ENCODE peak calls at places on chromosome X, in four cellular contexts. One of them, this sample, is unnamed.

GRCh38 chrX:74458738-74459137 is 37.4 kb downstream of the SLC16A2 start:
- DNase-seq in PC-3: peak
- DNase-seq in cardiac muscle cell: no peak
- DNase-seq in heart left ventricle: no peak
- DNase-seq in this sample: peak

GRCh38 chrX:72554448-72555140 is 18.0 kb downstream of the HDAC8 start:
- DNase-seq in heart left ventricle: no peak
- DNase-seq in cardiac muscle cell: peak
- DNase-seq in PC-3: peak
- DNase-seq in this sample: peak

GRCh38 chrX:153739754-153740486 is 15.3 kb downstream of the ABCD1 start:
- DNase-seq in PC-3: no peak
- DNase-seq in cardiac muscle cell: no peak
- DNase-seq in heart left ventricle: no peak
- DNase-seq in this sample: no peak

GRCh38 chrX:41137589-41137988 is 52.3 kb downstream of the USP9X start:
- DNase-seq in PC-3: peak
- DNase-seq in heart left ventricle: no peak
- DNase-seq in cardiac muscle cell: no peak
- DNase-seq in this sample: no peak

GRCh38 chrX:47579537-47579936 is 2.7 kb upstream of the TIMP1 start:
- DNase-seq in heart left ventricle: no peak
- DNase-seq in PC-3: peak
- DNase-seq in cardiac muscle cell: no peak
- DNase-seq in this sample: peak

GRCh38 chrX:13377537-13377936 is 57.7 kb upstream of the ATXN3L start:
- DNase-seq in heart left ventricle: peak
- DNase-seq in PC-3: no peak
- DNase-seq in cardiac muscle cell: no peak
- DNase-seq in this sample: no peak

GRCh38 chrX:11663875-11664210 is 1.9 kb downstream of the ARHGAP6 start:
- DNase-seq in cardiac muscle cell: peak
- DNase-seq in heart left ventricle: no peak
- DNase-seq in PC-3: no peak
- DNase-seq in this sample: no peak

GRCh38 chrX:53357799-53358530 is 64.5 kb downstream of the SMC1A start:
- DNase-seq in heart left ventricle: no peak
- DNase-seq in cardiac muscle cell: no peak
- DNase-seq in PC-3: no peak
- DNase-seq in this sample: no peak

GRCh38 chrX:13894888-13895564 is 78.1 kb upstream of the GPM6B start:
- DNase-seq in PC-3: peak
- DNase-seq in heart left ventricle: no peak
- DNase-seq in cardiac muscle cell: no peak
- DNase-seq in this sample: no peak

GRCh38 chrX:154712781-154713391 is 38.0 kb downstream of the GAB3 start:
- DNase-seq in PC-3: peak
- DNase-seq in cardiac muscle cell: no peak
- DNase-seq in heart left ventricle: no peak
- DNase-seq in this sample: peak

GRCh38 chrX:115624916-115625315 is 63.9 kb downstream of the PLS3 start:
- DNase-seq in cardiac muscle cell: no peak
- DNase-seq in PC-3: no peak
- DNase-seq in heart left ventricle: no peak
- DNase-seq in this sample: no peak

GRCh38 chrX:38315186-38315585 is 12.1 kb downstream of the RPGR start:
- DNase-seq in heart left ventricle: no peak
- DNase-seq in cardiac muscle cell: no peak
- DNase-seq in PC-3: no peak
- DNase-seq in this sample: no peak

GRCh38 chrX:38311743-38312142 is 15.6 kb downstream of the RPGR start:
- DNase-seq in heart left ventricle: no peak
- DNase-seq in PC-3: no peak
- DNase-seq in cardiac muscle cell: no peak
- DNase-seq in this sample: no peak

GRCh38 chrX:38318196-38318595 is 9.1 kb downstream of the RPGR start:
- DNase-seq in heart left ventricle: no peak
- DNase-seq in cardiac muscle cell: no peak
- DNase-seq in PC-3: no peak
- DNase-seq in this sample: no peak

GRCh38 chrX:38312436-38312835 is 14.9 kb downstream of the RPGR start:
- DNase-seq in PC-3: peak
- DNase-seq in heart left ventricle: no peak
- DNase-seq in cardiac muscle cell: no peak
- DNase-seq in this sample: peak

GRCh38 chrX:38313190-38313589 is 14.1 kb downstream of the RPGR start:
- DNase-seq in PC-3: peak
- DNase-seq in heart left ventricle: no peak
- DNase-seq in cardiac muscle cell: no peak
- DNase-seq in this sample: no peak
- H3K27ac ChIP-seq in PC-3: peak
- H3K27ac ChIP-seq in heart left ventricle: no peak
- H3K27ac ChIP-seq in cardiac muscle cell: no peak
- H3K27ac ChIP-seq in this sample: no peak

DNA sequence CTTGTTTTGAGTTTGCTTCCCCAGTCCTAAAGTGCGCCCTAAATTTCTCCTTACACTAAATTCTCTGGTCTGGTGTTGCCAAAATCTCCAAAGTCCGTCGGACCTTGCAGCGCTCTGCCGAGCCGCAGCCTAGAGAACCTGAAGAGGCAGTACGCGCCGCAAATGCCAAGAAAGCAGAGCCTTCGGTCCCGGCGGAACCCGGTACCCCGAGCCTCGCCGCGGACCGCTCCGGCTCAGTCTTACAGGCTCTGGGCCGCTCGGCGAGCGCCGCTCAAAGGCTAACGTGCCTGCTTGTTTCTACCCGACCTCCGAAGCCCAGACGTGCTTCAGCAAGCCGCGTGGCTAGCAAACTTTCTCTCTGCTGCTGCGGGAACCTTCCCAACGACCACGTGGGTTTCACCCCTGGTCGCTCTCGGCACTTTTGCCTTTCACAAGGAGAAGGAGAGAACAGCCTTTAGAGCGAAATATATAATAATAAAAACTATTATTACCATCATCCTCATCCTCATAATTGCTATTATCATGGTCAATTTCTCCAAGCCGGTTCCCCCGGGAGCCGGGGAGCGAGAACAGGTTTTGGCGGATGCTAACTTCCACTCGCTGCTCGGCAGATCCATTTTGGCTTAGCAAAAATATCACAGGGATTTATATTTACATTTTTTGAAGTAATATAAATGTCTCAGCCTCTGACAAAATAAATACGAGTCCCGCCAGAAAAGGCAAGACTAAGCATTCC is 2.2 kb upstream of the HTR2C start:
- DNase-seq in cardiac muscle cell: peak
- DNase-seq in PC-3: no peak
- DNase-seq in heart left ventricle: no peak
- DNase-seq in this sample: no peak
- TF ChIP-seq CTCF in cardiac muscle cell: no peak
- TF ChIP-seq CTCF in PC-3: no peak
- TF ChIP-seq CTCF in heart left ventricle: no peak
- TF ChIP-seq CTCF in this sample: no peak

DNA sequence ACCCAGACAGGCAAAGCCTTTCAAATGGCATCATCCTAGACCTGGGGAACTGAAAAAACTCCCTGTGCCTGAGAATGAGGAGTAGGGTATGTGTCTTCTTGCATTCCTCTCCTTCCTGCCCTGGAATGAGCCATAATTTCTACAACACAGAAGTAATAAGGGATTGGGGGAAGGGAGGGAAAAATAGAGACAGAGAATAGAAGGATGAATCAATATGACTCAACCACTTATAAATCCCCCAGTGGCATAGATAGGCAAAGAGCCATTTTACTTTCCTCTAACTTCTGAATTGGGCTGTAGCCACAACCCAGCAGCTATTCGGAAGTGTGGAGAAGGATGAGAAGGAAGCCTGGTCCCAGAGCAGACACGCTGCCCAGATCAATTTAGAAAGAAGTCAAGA is 99.9 kb downstream of the NHS start:
- DNase-seq in cardiac muscle cell: no peak
- DNase-seq in heart left ventricle: no peak
- DNase-seq in PC-3: peak
- DNase-seq in this sample: peak
- H3K27ac ChIP-seq in cardiac muscle cell: no peak
- H3K27ac ChIP-seq in heart left ventricle: no peak
- H3K27ac ChIP-seq in PC-3: peak
- H3K27ac ChIP-seq in this sample: no peak

GRCh38 chrX:145825896-145826295 is 8.3 kb downstream of the SLITRK2 start:
- DNase-seq in PC-3: peak
- DNase-seq in heart left ventricle: no peak
- DNase-seq in cardiac muscle cell: peak
- DNase-seq in this sample: no peak
- TF ChIP-seq CTCF in PC-3: peak
- TF ChIP-seq CTCF in heart left ventricle: no peak
- TF ChIP-seq CTCF in cardiac muscle cell: peak
- TF ChIP-seq CTCF in this sample: no peak